ENCODE peak calls at places on chromosomes 5 and 9, in five cellular contexts. T is HCT116; L is uterus; K is choroid plexus epithelial cell; D is CD4-positive, CD25-positive, alpha-beta regulatory T cell. N is an unnamed sample.

GRCh38 chr9:19155106-19155999 is 28.1 kb upstream of the PLIN2 start:
- DNase-seq in T (no peak), L (no peak), K (no peak), D (peak), N (no peak)

GRCh38 chr5:115452791-115453190 is 91.8 kb downstream of the FEM1C start:
- DNase-seq in T (no peak), L (no peak), K (peak), D (no peak), N (no peak)

GRCh38 chr9:21576331-21577189 is 94.4 kb upstream of the IFNE start:
- DNase-seq in T (peak), L (no peak), K (peak), D (peak), N (no peak)

GRCh38 chr5:149886697-149887470 is 57.7 kb downstream of the PDE6A start:
- DNase-seq in T (no peak), L (no peak), K (peak), D (no peak), N (no peak)

GRCh38 chr5:92042237-92042636 is 659.1 kb upstream of the ARRDC3 start:
- DNase-seq in T (no peak), L (no peak), K (no peak), D (no peak), N (no peak)

GRCh38 chr9:79195904-79196303 is 375.9 kb upstream of the TLE4 start:
- DNase-seq in T (no peak), L (no peak), K (peak), D (no peak), N (no peak)

GRCh38 chr9:28909526-28909925 is 1336.2 kb upstream of the C9orf72 start:
- DNase-seq in T (no peak), L (no peak), K (no peak), D (no peak), N (no peak)

GRCh38 chr9:88387733-88388202 is 476 bp upstream of the SPIN1 start:
- DNase-seq in T (peak), L (peak), K (peak), D (peak), N (no peak)

GRCh38 chr9:2263665-2264064 is 248.5 kb downstream of the SMARCA2 start:
- DNase-seq in T (no peak), L (no peak), K (no peak), D (no peak), N (no peak)

GRCh38 chr5:114346171-114346570 is 15.7 kb upstream of the KCNN2 start:
- DNase-seq in T (no peak), L (no peak), K (no peak), D (no peak), N (no peak)

GRCh38 chr5:132013006-132013689 is 1.7 kb upstream of the ACSL6 start:
- DNase-seq in T (no peak), L (no peak), K (no peak), D (no peak), N (no peak)

GRCh38 chr5:88826959-88827585 is 55.9 kb downstream of the MEF2C start:
- DNase-seq in T (peak), L (no peak), K (peak), D (no peak), N (no peak)

GRCh38 chr5:27619982-27620381 is 581.6 kb upstream of the CDH9 start:
- DNase-seq in T (no peak), L (no peak), K (no peak), D (no peak), N (no peak)

GRCh38 chr5:95262933-95263660 is 21.8 kb downstream of the MCTP1 start:
- DNase-seq in T (no peak), L (no peak), K (no peak), D (no peak), N (no peak)

GRCh38 chr5:57844410-57844809 is 361.8 kb upstream of the ACTBL2 start:
- DNase-seq in T (no peak), L (no peak), K (no peak), D (no peak), N (no peak)

GRCh38 chr5:126363658-126364057 is 59.6 kb upstream of the GRAMD2B start:
- DNase-seq in T (no peak), L (no peak), K (peak), D (no peak), N (no peak)

GRCh38 chr5:11082546-11082945 is 321.5 kb upstream of the DAP start:
- DNase-seq in T (no peak), L (no peak), K (no peak), D (no peak), N (no peak)

GRCh38 chr9:115730845-115731244 is 422.7 kb upstream of the PAPPA start:
- DNase-seq in T (no peak), L (no peak), K (peak), D (no peak), N (peak)

GRCh38 chr5:169798906-169799660 is 162.0 kb downstream of the DOCK2 start:
- DNase-seq in T (no peak), L (no peak), K (no peak), D (no peak), N (no peak)

GRCh38 chr9:98391884-98392283 is 136.4 kb upstream of the TBC1D2 start:
- DNase-seq in T (no peak), L (no peak), K (no peak), D (peak), N (no peak)

GRCh38 chr9:109590945-109591344 is 92.8 kb upstream of the PTPN3 start:
- DNase-seq in T (no peak), L (no peak), K (no peak), D (no peak), N (no peak)

GRCh38 chr9:18910858-18911257 is 122.2 kb downstream of the SAXO1 start:
- DNase-seq in T (no peak), L (no peak), K (peak), D (no peak), N (peak)

GRCh38 chr5:54551292-54551691 is 33.7 kb downstream of the SNX18 start:
- DNase-seq in T (no peak), L (no peak), K (peak), D (no peak), N (no peak)

GRCh38 chr9:113154471-113154870 is 3.7 kb downstream of the SLC31A2 start:
- DNase-seq in T (no peak), L (no peak), K (peak), D (no peak), N (no peak)

GRCh38 chr5:9231842-9232241 is 314.0 kb downstream of the SEMA5A start:
- DNase-seq in T (no peak), L (no peak), K (no peak), D (no peak), N (no peak)

GRCh38 chr5:61254969-61255555 is 77.0 kb upstream of the ZSWIM6 start:
- DNase-seq in T (no peak), L (no peak), K (no peak), D (no peak), N (no peak)

GRCh38 chr9:1871486-1872181 is 143.5 kb upstream of the SMARCA2 start:
- DNase-seq in T (no peak), L (no peak), K (peak), D (peak), N (no peak)

GRCh38 chr9:87675906-87676515 is 49.9 kb upstream of the CTSL start:
- DNase-seq in T (no peak), L (no peak), K (no peak), D (no peak), N (no peak)

GRCh38 chr5:14183187-14183939 is 40.2 kb downstream of the TRIO start:
- DNase-seq in T (no peak), L (peak), K (peak), D (no peak), N (no peak)

GRCh38 chr5:78467744-78468357 is 107.4 kb downstream of the SCAMP1 start:
- DNase-seq in T (no peak), L (no peak), K (peak), D (peak), N (peak)

GRCh38 chr5:74579215-74579614 is 61.3 kb downstream of the ENC1 start:
- DNase-seq in T (no peak), L (no peak), K (peak), D (peak), N (peak)

GRCh38 chr5:169706758-169707450 is 69.8 kb downstream of the DOCK2 start:
- DNase-seq in T (no peak), L (no peak), K (peak), D (no peak), N (no peak)

GRCh38 chr9:136888454-136888853 is 2.1 kb downstream of the TRAF2 start:
- DNase-seq in T (no peak), L (no peak), K (no peak), D (no peak), N (no peak)

GRCh38 chr5:56506586-56506985 is 273.5 kb upstream of the ANKRD55 start:
- DNase-seq in T (no peak), L (no peak), K (peak), D (no peak), N (no peak)

GRCh38 chr5:59709346-59709821 is 184.1 kb downstream of the PDE4D start:
- DNase-seq in T (no peak), L (no peak), K (peak), D (no peak), N (no peak)

GRCh38 chr5:141250576-141250975 is 5.4 kb downstream of the PCDHB15 start:
- DNase-seq in T (no peak), L (no peak), K (no peak), D (no peak), N (no peak)

GRCh38 chr5:147906326-147907095 is at the start of gene C5orf46:
- DNase-seq in T (no peak), L (no peak), K (peak), D (no peak), N (no peak)

GRCh38 chr5:115738807-115739206 is 77.7 kb downstream of the CDO1 start:
- DNase-seq in T (no peak), L (no peak), K (no peak), D (no peak), N (no peak)

GRCh38 chr9:38380872-38381534 is 11.5 kb upstream of the ALDH1B1 start:
- DNase-seq in T (no peak), L (no peak), K (peak), D (no peak), N (no peak)

DNA sequence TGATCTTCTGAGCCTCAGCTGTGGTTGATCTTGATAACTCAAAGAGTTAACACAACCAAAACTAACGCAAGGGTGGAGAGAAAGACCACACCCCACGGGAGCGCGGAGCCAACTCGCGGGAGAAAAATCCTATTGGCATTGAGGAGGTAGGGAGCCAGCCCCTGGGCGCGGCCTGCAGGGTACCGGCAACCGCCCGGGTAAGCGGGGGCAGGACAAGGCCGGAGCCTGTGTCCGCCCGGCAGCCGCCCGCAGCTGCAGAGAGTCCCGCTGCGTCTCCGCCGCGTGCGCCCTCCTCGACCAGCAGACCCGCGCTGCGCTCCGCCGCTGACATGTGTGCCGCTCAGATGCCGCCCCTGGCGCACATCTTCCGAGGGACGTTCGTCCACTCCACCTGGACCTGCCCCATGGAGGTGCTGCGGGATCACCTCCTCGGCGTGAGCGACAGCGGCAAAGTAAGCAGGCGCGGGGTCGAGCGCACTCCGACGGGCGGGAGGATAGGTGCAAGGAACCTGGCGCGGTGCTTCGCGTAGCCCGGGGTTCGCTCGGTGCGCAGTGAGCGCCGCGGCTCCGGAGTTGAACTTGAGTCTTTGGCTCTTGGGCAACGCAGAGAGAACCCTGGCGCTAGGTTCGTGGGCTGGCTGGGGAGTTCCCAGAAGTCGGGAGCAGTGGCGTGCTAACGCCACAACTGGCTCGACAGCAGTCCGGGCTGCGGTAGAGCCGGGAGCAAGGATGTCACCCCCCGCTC is at the start of gene GDA:
- DNase-seq in T (peak), L (no peak), K (no peak), D (no peak), N (no peak)
- H3K4me3 ChIP-seq in T (peak), L (no peak), K (no peak), D (no peak), N (no peak)

GRCh38 chr5:93328833-93329232 is 252.2 kb downstream of the NR2F1-AS1 start:
- DNase-seq in T (no peak), L (no peak), K (no peak), D (no peak), N (no peak)

GRCh38 chr5:93336330-93337110 is 244.5 kb downstream of the NR2F1-AS1 start:
- DNase-seq in T (no peak), L (no peak), K (no peak), D (no peak), N (no peak)

GRCh38 chr5:93330506-93330905 is 250.5 kb downstream of the NR2F1-AS1 start:
- DNase-seq in T (no peak), L (no peak), K (no peak), D (no peak), N (no peak)

GRCh38 chr5:93337138-93337537 is 243.9 kb downstream of the NR2F1-AS1 start:
- DNase-seq in T (no peak), L (no peak), K (no peak), D (no peak), N (no peak)

GRCh38 chr5:93331864-93332263 is 249.2 kb downstream of the NR2F1-AS1 start:
- DNase-seq in T (no peak), L (no peak), K (no peak), D (no peak), N (no peak)
- H3K4me3 ChIP-seq in T (no peak), L (no peak), K (no peak), D (no peak), N (no peak)

GRCh38 chr5:80187691-80188090 is 68.2 kb downstream of the SERINC5 start:
- DNase-seq in T (no peak), L (no peak), K (no peak), D (no peak), N (no peak)

GRCh38 chr5:80191397-80191796 is 64.5 kb downstream of the SERINC5 start:
- DNase-seq in T (no peak), L (no peak), K (no peak), D (no peak), N (no peak)

GRCh38 chr5:80189201-80189600 is 66.6 kb downstream of the SERINC5 start:
- DNase-seq in T (no peak), L (no peak), K (no peak), D (peak), N (no peak)

GRCh38 chr5:80190960-80191359 is 64.9 kb downstream of the SERINC5 start:
- DNase-seq in T (no peak), L (no peak), K (no peak), D (peak), N (no peak)

GRCh38 chr5:80189701-80190100 is 66.1 kb downstream of the SERINC5 start:
- DNase-seq in T (no peak), L (no peak), K (no peak), D (no peak), N (no peak)
- H3K4me3 ChIP-seq in T (no peak), L (peak), K (no peak), D (peak), N (peak)

GRCh38 chr5:41762426-41762825 is 107.8 kb downstream of the OXCT1 start:
- DNase-seq in T (no peak), L (no peak), K (no peak), D (no peak), N (no peak)
- H3K4me3 ChIP-seq in T (no peak), L (no peak), K (no peak), D (no peak), N (no peak)

DNA sequence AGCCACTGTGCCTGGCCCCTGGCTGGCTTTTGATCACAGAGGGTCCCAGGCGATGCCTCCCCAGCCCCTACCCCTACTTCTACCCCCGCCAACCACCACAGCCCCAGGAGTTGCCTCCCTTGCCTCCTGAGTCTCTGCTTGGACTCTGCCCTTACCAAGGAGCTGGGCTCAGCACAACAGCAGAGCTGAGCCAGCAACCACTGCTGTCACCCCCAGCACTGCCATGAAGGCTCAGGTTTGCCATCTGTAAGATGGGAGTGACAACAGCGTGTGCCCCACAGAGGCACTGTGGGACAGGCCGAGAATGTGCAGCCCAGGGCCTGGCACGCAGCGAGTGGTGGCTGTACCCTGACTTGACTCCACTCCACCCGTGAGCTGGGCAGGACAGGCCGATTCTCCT is 63.1 kb upstream of the ASS1 start:
- DNase-seq in T (no peak), L (no peak), K (no peak), D (no peak), N (no peak)
- H3K4me3 ChIP-seq in T (no peak), L (no peak), K (no peak), D (no peak), N (no peak)

N was measured in Jurkat, Clone E6-1.